ENCODE peak calls at places on chromosomes 11 and 22, in five cellular contexts. J is pancreas, S is PC-9, N is tibial nerve, E is body of pancreas. W is an unnamed sample.

GRCh38 chr11:118911113-118911879 is 14.4 kb downstream of the BCL9L start:
- DNase-seq in J (peak; percentile 48), E (no peak), S (peak; percentile 75), N (no peak), W (no peak)

GRCh38 chr11:44632466-44633123 is 67.1 kb downstream of the CD82 start:
- DNase-seq in N (no peak), E (no peak), S (no peak), J (no peak), W (no peak)

GRCh38 chr22:45905924-45906865 is 70.8 kb downstream of the WNT7B start:
- DNase-seq in S (no peak), J (no peak), E (peak; percentile 41), N (no peak), W (no peak)

GRCh38 chr11:2440646-2441045 is 3.7 kb downstream of the TRPM5 start:
- DNase-seq in E (no peak), S (no peak), N (no peak), J (no peak), W (no peak)

GRCh38 chr11:122882809-122883681 is 486 bp downstream of the JHY start:
- DNase-seq in E (peak; percentile 59), S (peak; percentile 82), N (peak; percentile 32), J (peak; percentile 47), W (no peak)

GRCh38 chr22:20449819-20450550 is 12.4 kb upstream of the SCARF2 start:
- DNase-seq in E (no peak), J (no peak), N (no peak), S (no peak), W (no peak)

GRCh38 chr11:60910711-60911366 is 3.1 kb upstream of the TMEM109 start:
- DNase-seq in N (no peak), S (no peak), E (no peak), J (no peak), W (no peak)

GRCh38 chr22:18091916-18092526 is 14.2 kb downstream of the PEX26 start:
- DNase-seq in S (no peak), E (peak; percentile 78), N (peak; percentile 51), J (peak; percentile 72), W (peak; percentile 41)

GRCh38 chr22:46770151-46770641 is 7.7 kb downstream of the TBC1D22A start:
- DNase-seq in N (no peak), E (no peak), J (no peak), S (no peak), W (no peak)

GRCh38 chr11:134275534-134276395 is at the start of gene GLB1L3:
- DNase-seq in N (no peak), J (no peak), S (no peak), E (peak; percentile 19), W (no peak)

GRCh38 chr22:38755155-38755910 is 465 bp downstream of the SUN2 start:
- DNase-seq in S (peak; percentile 85), E (peak; percentile 97), N (peak; percentile 85), J (peak; percentile 95), W (no peak)

GRCh38 chr22:47040486-47041145 is 278.2 kb downstream of the TBC1D22A start:
- DNase-seq in E (no peak), N (no peak), J (no peak), S (no peak), W (no peak)

GRCh38 chr22:50125029-50125428 is 35.2 kb downstream of the MOV10L1 start:
- DNase-seq in S (no peak), N (no peak), J (no peak), E (no peak), W (no peak)

GRCh38 chr22:32617271-32617670 is 142.7 kb downstream of the FBXO7 start:
- DNase-seq in E (no peak), J (no peak), N (no peak), S (no peak), W (no peak)

GRCh38 chr11:125910450-125910849 is 6.1 kb downstream of the DDX25 start:
- DNase-seq in E (no peak), J (no peak), N (no peak), S (no peak), W (no peak)

GRCh38 chr11:14541180-14541579 is 21.0 kb upstream of the PSMA1 start:
- DNase-seq in S (no peak), N (no peak), J (peak; percentile 41), E (peak; percentile 31), W (no peak)

GRCh38 chr11:68601147-68601546 is 83.2 kb upstream of the GAL start:
- DNase-seq in N (no peak), E (no peak), J (no peak), S (no peak), W (no peak)

GRCh38 chr11:59778122-59778521 is 22.9 kb downstream of the STX3 start:
- DNase-seq in E (peak; percentile 52), N (no peak), J (peak; percentile 32), S (peak; percentile 46), W (no peak)

GRCh38 chr11:65452806-65453490 is 30.4 kb downstream of the NEAT1 start:
- DNase-seq in E (no peak), N (no peak), S (peak; percentile 86), J (peak; percentile 12), W (no peak)

GRCh38 chr22:44182591-44183588 is 2.2 kb downstream of the PARVG start:
- DNase-seq in E (peak; percentile 69), N (peak; percentile 34), J (peak; percentile 61), S (no peak), W (no peak)

GRCh38 chr11:27717801-27718229 is 17.6 kb upstream of the BDNF start:
- DNase-seq in S (no peak), N (no peak), E (no peak), J (no peak), W (no peak)
- H3K4me3 ChIP-seq in S (peak overlapping the region; percentile 58), N (no peak overlapping the region), E (no peak overlapping the region), J (peak overlapping the region; percentile 51), W (peak overlapping the region; percentile 72)

GRCh38 chr11:46127150-46127638 is 5.9 kb upstream of the PHF21A start:
- DNase-seq in S (peak; percentile 81), N (peak; percentile 46), J (no peak), E (peak; percentile 41), W (no peak)
- TF ChIP-seq CTCF in S (peak; percentile 66), N (no peak), J (no peak), E (no peak), W (peak; percentile 51)

GRCh38 chr11:116869610-116870009 is 32.2 kb upstream of the APOA1 start:
- DNase-seq in E (no peak), S (no peak), N (no peak), J (no peak), W (no peak)

GRCh38 chr11:116874251-116874650 is 36.8 kb upstream of the APOA1 start:
- DNase-seq in S (no peak), N (no peak), E (no peak), J (no peak), W (no peak)

GRCh38 chr11:116873391-116873790 is 36.0 kb upstream of the APOA1 start:
- DNase-seq in J (no peak), S (no peak), N (no peak), E (no peak), W (no peak)

GRCh38 chr11:116870054-116870453 is 32.6 kb upstream of the APOA1 start:
- DNase-seq in J (no peak), N (no peak), S (no peak), E (no peak), W (no peak)

GRCh38 chr11:116871248-116871647 is 33.8 kb upstream of the APOA1 start:
- DNase-seq in N (no peak), E (no peak), J (no peak), S (no peak), W (peak; percentile 53)
- H3K4me3 ChIP-seq in N (no peak overlapping the region), E (no peak overlapping the region), J (no peak overlapping the region), S (no peak overlapping the region), W (no peak overlapping the region)

DNA sequence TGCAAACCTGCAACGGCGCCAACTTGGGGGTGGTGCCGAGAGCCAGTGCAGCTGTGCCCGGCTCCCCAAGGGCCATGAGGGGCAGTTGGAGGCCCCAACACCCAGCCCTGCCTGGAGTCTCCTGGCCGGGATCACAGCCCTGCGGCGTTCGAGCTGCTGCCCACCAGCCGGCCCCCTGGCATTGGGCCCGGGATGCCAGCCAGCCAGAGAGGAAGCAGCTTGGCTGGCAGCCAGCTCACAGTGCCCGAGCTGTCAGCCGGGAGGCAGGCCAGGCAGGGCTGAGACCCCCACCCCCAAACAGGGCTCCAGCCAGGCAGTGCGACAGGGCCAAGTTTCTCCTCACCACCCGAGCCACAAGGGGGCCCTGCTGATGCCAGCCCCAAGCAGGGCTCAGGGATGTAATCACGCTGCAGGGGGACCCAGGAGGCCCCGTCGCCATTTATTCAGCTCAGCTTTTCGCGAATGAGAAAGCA is 26.0 kb upstream of the TCF20 start:
- DNase-seq in J (no peak), E (no peak), N (no peak), S (no peak), W (no peak)
- TF ChIP-seq CTCF in J (no peak), E (no peak), N (no peak), S (no peak), W (peak; percentile 25)

GRCh38 chr11:67022341-67022933 is 497 bp upstream of the SYT12 start:
- DNase-seq in E (peak; percentile 48), J (peak; percentile 36), N (no peak), S (peak; percentile 86), W (no peak)
- H3K4me3 ChIP-seq in E (no peak overlapping the region), J (peak overlapping the region; percentile 52), N (no peak overlapping the region), S (peak overlapping the region; percentile 80), W (peak overlapping the region; percentile 26)

W was measured in astrocyte of the cerebellum.